ENCODE peak calls at places on chromosomes 12 and 14, in ten cellular contexts. S is fibroblast of the aortic adventitia; C is psoas muscle; F is CD8-positive, alpha-beta T cell; H is hepatocyte; G is cardiac fibroblast; U is astrocyte; A is HCT116; D is pancreas; O is brain microvascular endothelial cell. Y is an unnamed sample.

GRCh38 chr12:111038941-111039340 is 118.6 kb upstream of the MYL2 start:
- DNase-seq in U (no peak), A (no peak), D (no peak), O (no peak), C (no peak), S (no peak), F (no peak), H (no peak), G (no peak), Y (no peak)

GRCh38 chr12:34625116-34625515 is 602.8 kb downstream of the ALG10 start:
- DNase-seq in G (peak), D (no peak), A (peak), U (no peak), F (no peak), O (peak), S (peak), H (no peak), C (no peak), Y (peak)

GRCh38 chr12:99054601-99055128 is 409.6 kb downstream of the APAF1 start:
- DNase-seq in S (no peak), O (no peak), F (no peak), U (no peak), H (no peak), C (no peak), A (no peak), D (no peak), G (no peak), Y (no peak)

GRCh38 chr12:15701212-15701611 is 88.0 kb downstream of the EPS8 start:
- DNase-seq in H (no peak), A (no peak), S (peak), O (peak), D (no peak), F (no peak), U (peak), G (peak), C (no peak), Y (no peak)

GRCh38 chr12:57840701-57841100 is 5.8 kb downstream of the CTDSP2 start:
- DNase-seq in U (no peak), F (no peak), S (peak), A (no peak), H (peak), G (peak), D (no peak), C (no peak), O (no peak), Y (no peak)

GRCh38 chr14:52048132-52048531 is 20.7 kb downstream of the NID2 start:
- DNase-seq in G (no peak), H (no peak), O (no peak), S (no peak), A (no peak), U (no peak), C (no peak), F (no peak), D (no peak), Y (no peak)

GRCh38 chr14:91127411-91127810 is 13.5 kb downstream of the DGLUCY start:
- DNase-seq in D (peak), H (peak), A (no peak), F (no peak), O (no peak), G (no peak), S (no peak), C (peak), U (no peak), Y (no peak)

GRCh38 chr12:43255642-43256041 is 296.4 kb downstream of the ADAMTS20 start:
- DNase-seq in H (no peak), F (no peak), D (no peak), C (no peak), A (no peak), S (no peak), U (no peak), G (no peak), O (no peak), Y (no peak)

GRCh38 chr14:38078393-38078792 is 129.3 kb upstream of the SSTR1 start:
- DNase-seq in O (no peak), A (no peak), S (no peak), D (no peak), G (no peak), C (no peak), H (no peak), F (peak), U (no peak), Y (no peak)

GRCh38 chr14:61429316-61429715 is 107.9 kb downstream of the PRKCH start:
- DNase-seq in U (no peak), G (peak), S (no peak), D (no peak), C (no peak), F (no peak), O (no peak), H (no peak), A (no peak), Y (no peak)

GRCh38 chr12:46268349-46268616 is 560 bp downstream of the SLC38A1 start:
- DNase-seq in F (no peak), A (no peak), D (no peak), H (no peak), O (peak), U (peak), G (peak), C (no peak), S (peak), Y (no peak)

GRCh38 chr14:95620659-95621059 is 65.6 kb upstream of the TCL1B start:
- DNase-seq in S (no peak), G (no peak), D (no peak), U (no peak), F (no peak), O (no peak), C (no peak), A (no peak), H (no peak), Y (no peak)

GRCh38 chr12:105235299-105235746 is 651 bp downstream of the APPL2 start:
- DNase-seq in F (no peak), C (no peak), A (no peak), S (no peak), U (no peak), D (no peak), O (no peak), G (peak), H (no peak), Y (no peak)

GRCh38 chr12:84313326-84313675 is 599.3 kb downstream of the SLC6A15 start:
- DNase-seq in C (no peak), G (no peak), D (no peak), A (no peak), S (no peak), U (no peak), H (no peak), F (no peak), O (no peak), Y (no peak)

GRCh38 chr12:52202361-52203078 is 10.7 kb upstream of the KRT80 start:
- DNase-seq in U (no peak), H (no peak), G (peak), D (no peak), S (no peak), C (no peak), A (no peak), F (no peak), O (no peak), Y (no peak)

GRCh38 chr14:100899841-100900771 is 3.4 kb downstream of the RTL1 start:
- DNase-seq in O (no peak), C (no peak), S (no peak), H (peak), D (no peak), F (no peak), U (no peak), G (no peak), A (no peak), Y (no peak)

GRCh38 chr12:12197128-12197527 is 69.7 kb downstream of the LRP6 start:
- DNase-seq in O (no peak), S (no peak), A (no peak), G (no peak), U (no peak), D (no peak), C (no peak), F (no peak), H (no peak), Y (no peak)

GRCh38 chr12:91617830-91618229 is 435.2 kb upstream of the DCN start:
- DNase-seq in A (no peak), F (no peak), O (no peak), G (no peak), U (no peak), D (no peak), H (no peak), S (no peak), C (no peak), Y (no peak)

GRCh38 chr12:28032811-28033537 is 60.4 kb upstream of the PTHLH start:
- DNase-seq in F (no peak), U (peak), C (no peak), G (no peak), D (no peak), H (no peak), S (no peak), O (no peak), A (no peak), Y (peak)

GRCh38 chr12:98745578-98746391 is 100.7 kb downstream of the APAF1 start:
- DNase-seq in S (peak), D (no peak), G (peak), A (no peak), C (no peak), H (no peak), U (no peak), F (no peak), O (no peak), Y (peak)

GRCh38 chr14:92263681-92264080 is 59.3 kb upstream of the SLC24A4 start:
- DNase-seq in U (no peak), G (no peak), A (no peak), D (no peak), S (no peak), H (no peak), O (no peak), C (no peak), F (no peak), Y (no peak)

GRCh38 chr12:124703852-124704251 is 136.4 kb upstream of the NCOR2 start:
- DNase-seq in O (no peak), A (no peak), D (no peak), H (no peak), S (no peak), G (no peak), U (no peak), C (no peak), F (no peak), Y (no peak)

GRCh38 chr14:80095623-80096022 is 115.7 kb downstream of the DIO2 start:
- DNase-seq in O (peak), S (peak), H (no peak), G (peak), A (no peak), C (no peak), D (no peak), U (peak), F (no peak), Y (peak)

GRCh38 chr14:96201965-96202364 is 2.7 kb upstream of the BDKRB2 start:
- DNase-seq in S (no peak), C (no peak), A (no peak), D (no peak), H (no peak), F (no peak), U (no peak), O (no peak), G (no peak), Y (no peak)

GRCh38 chr14:85118274-85118673 is 411.7 kb upstream of the FLRT2 start:
- DNase-seq in S (no peak), A (no peak), D (no peak), C (no peak), U (no peak), G (no peak), F (no peak), H (no peak), O (no peak), Y (no peak)

GRCh38 chr12:11941601-11942360 is 129.0 kb upstream of the BCL2L14 start:
- DNase-seq in A (no peak), O (peak), U (peak), C (no peak), H (no peak), D (no peak), F (no peak), G (peak), S (peak), Y (peak)

GRCh38 chr14:65100905-65101541 is 1.3 kb downstream of the MAX start:
- DNase-seq in S (peak), O (no peak), F (no peak), G (peak), H (no peak), D (no peak), C (no peak), U (peak), A (no peak), Y (no peak)

GRCh38 chr12:124147030-124147429 is 147.9 kb upstream of the RFLNA start:
- DNase-seq in C (no peak), S (no peak), F (no peak), A (no peak), D (no peak), H (no peak), G (no peak), U (no peak), O (no peak), Y (no peak)

GRCh38 chr12:47795814-47796411 is 22.9 kb downstream of the SLC48A1 start:
- DNase-seq in H (no peak), U (no peak), C (no peak), D (no peak), O (no peak), G (no peak), S (no peak), A (no peak), F (no peak), Y (no peak)

GRCh38 chr12:66035289-66035961 is 95.1 kb downstream of the LLPH start:
- DNase-seq in H (peak), A (peak), G (peak), S (peak), F (no peak), O (peak), U (peak), C (no peak), D (no peak), Y (peak)

GRCh38 chr12:114414866-114415524 is 9.1 kb upstream of the TBX5 start:
- DNase-seq in C (no peak), G (no peak), A (no peak), O (no peak), H (no peak), F (no peak), U (no peak), D (no peak), S (no peak), Y (no peak)

GRCh38 chr12:114412307-114412706 is 6.4 kb upstream of the TBX5 start:
- DNase-seq in S (no peak), G (no peak), A (no peak), C (no peak), H (no peak), U (no peak), O (no peak), D (no peak), F (no peak), Y (no peak)

GRCh38 chr12:114411081-114411836 is 5.3 kb upstream of the TBX5 start:
- DNase-seq in O (no peak), U (no peak), F (no peak), S (no peak), H (no peak), A (no peak), C (no peak), G (no peak), D (no peak), Y (peak)

GRCh38 chr12:114414031-114414865 is 8.3 kb upstream of the TBX5 start:
- DNase-seq in C (no peak), H (peak), A (no peak), O (no peak), S (no peak), F (no peak), U (no peak), D (no peak), G (no peak), Y (no peak)

GRCh38 chr12:114412825-114413749 is 7.1 kb upstream of the TBX5 start:
- DNase-seq in G (no peak), A (no peak), H (no peak), U (no peak), S (no peak), O (no peak), C (no peak), F (no peak), D (no peak), Y (no peak)
- H3K4me3 ChIP-seq in G (no peak), A (no peak), H (peak), U (no peak), S (no peak), O (no peak), C (no peak), F (no peak), D (no peak), Y (no peak)

GRCh38 chr12:3607821-3608220 is 116.8 kb downstream of the PRMT8 start:
- DNase-seq in C (no peak), O (no peak), F (no peak), H (no peak), S (no peak), G (no peak), A (no peak), D (no peak), U (no peak), Y (no peak)

GRCh38 chr12:3614806-3615466 is 123.9 kb downstream of the PRMT8 start:
- DNase-seq in A (no peak), G (no peak), S (no peak), C (no peak), D (no peak), U (no peak), H (no peak), O (no peak), F (no peak), Y (no peak)

GRCh38 chr12:3615862-3616261 is 124.9 kb downstream of the PRMT8 start:
- DNase-seq in F (no peak), S (no peak), H (no peak), A (no peak), C (no peak), D (no peak), O (no peak), U (no peak), G (no peak), Y (no peak)

GRCh38 chr12:3613641-3614180 is 122.7 kb downstream of the PRMT8 start:
- DNase-seq in G (no peak), A (no peak), D (no peak), S (no peak), C (peak), U (no peak), F (no peak), H (no peak), O (no peak), Y (no peak)

GRCh38 chr12:3611853-3612703 is 121.1 kb downstream of the PRMT8 start:
- DNase-seq in F (no peak), O (no peak), C (no peak), U (no peak), D (no peak), G (no peak), S (no peak), H (no peak), A (no peak), Y (peak)
- TF ChIP-seq CTCF in F (no peak), O (no peak), C (no peak), U (no peak), D (no peak), G (no peak), S (no peak), H (no peak), A (no peak), Y (no peak)

DNA sequence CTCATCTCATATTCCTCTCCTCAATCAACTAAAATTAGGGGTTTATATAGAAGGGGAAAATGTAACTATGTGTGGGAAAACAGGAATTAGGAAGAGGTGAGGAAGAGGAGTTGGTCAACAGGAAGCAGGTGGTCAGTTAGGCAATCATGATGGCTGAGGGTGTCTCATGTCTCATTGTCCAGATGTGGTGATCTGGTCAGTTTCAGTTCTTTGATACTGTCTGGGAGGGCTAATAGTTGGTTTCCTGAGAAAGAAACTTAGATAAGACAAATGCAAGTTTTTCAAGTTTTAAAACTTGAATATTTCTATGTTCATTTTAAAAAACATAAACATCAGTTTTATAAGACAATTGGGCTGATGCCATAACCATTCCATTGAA is 1121.8 kb upstream of the USP15 start:
- DNase-seq in D (no peak), C (no peak), F (no peak), A (no peak), G (no peak), H (no peak), O (no peak), S (no peak), U (no peak), Y (no peak)
- H3K4me3 ChIP-seq in D (no peak), C (no peak), F (no peak), A (no peak), G (no peak), H (no peak), O (no peak), S (no peak), U (no peak), Y (no peak)

GRCh38 chr14:63367742-63368364 is 49.1 kb upstream of the GPHB5 start:
- DNase-seq in H (no peak), U (no peak), F (no peak), C (no peak), D (no peak), S (no peak), A (no peak), G (no peak), O (no peak), Y (no peak)
- TF ChIP-seq CTCF in H (no peak), U (peak), F (no peak), C (no peak), D (no peak), S (peak), A (no peak), G (peak), O (no peak), Y (peak)